ENCODE peak calls at places on chromosomes 5 and 9, in five cellular contexts. E, K, S, J and M are unnamed samples.

GRCh38 chr9:90600029-90600428 is 42.6 kb downstream of the DIRAS2 start:
- DNase-seq in E (no peak), K (no peak), S (no peak), J (no peak), M (no peak)

GRCh38 chr9:134895103-134895502 is 14.5 kb downstream of the FCN2 start:
- DNase-seq in E (no peak), K (no peak), S (no peak), J (no peak), M (no peak)

GRCh38 chr9:121499427-121500164 is at the start of gene GGTA1:
- DNase-seq in E (peak), K (peak), S (peak), J (peak), M (peak)

GRCh38 chr5:61808091-61808490 is 476.0 kb downstream of the ZSWIM6 start:
- DNase-seq in E (no peak), K (no peak), S (no peak), J (no peak), M (no peak)

GRCh38 chr5:136749016-136749415 is 383.7 kb upstream of the TRPC7 start:
- DNase-seq in E (no peak), K (no peak), S (no peak), J (peak), M (no peak)

GRCh38 chr9:133478851-133479711 is at the start of gene SLC2A6:
- DNase-seq in E (peak), K (peak), S (peak), J (peak), M (peak)

GRCh38 chr5:56941981-56942380 is 9.9 kb downstream of the MIER3 start:
- DNase-seq in E (no peak), K (peak), S (no peak), J (peak), M (peak)

GRCh38 chr9:114953917-114954316 is 23.5 kb upstream of the TNFSF8 start:
- DNase-seq in E (peak), K (peak), S (no peak), J (peak), M (peak)

GRCh38 chr5:5063533-5063953 is 76.6 kb upstream of the ADAMTS16 start:
- DNase-seq in E (no peak), K (peak), S (no peak), J (no peak), M (no peak)

GRCh38 chr5:8508196-8508595 is 639.2 kb downstream of the MTRR start:
- DNase-seq in E (no peak), K (no peak), S (no peak), J (no peak), M (no peak)

GRCh38 chr9:95206143-95206542 is 111.4 kb downstream of the FANCC start:
- DNase-seq in E (no peak), K (peak), S (no peak), J (peak), M (peak)

GRCh38 chr9:116149844-116150243 is 3.7 kb upstream of the PAPPA start:
- DNase-seq in E (peak), K (no peak), S (no peak), J (peak), M (no peak)